ENCODE peak calls at places on chromosomes 5 and 9, in four cellular contexts. U is CD4-positive, alpha-beta T cell; K is fibroblast of pulmonary artery; Y is OCI-LY7. H is an unnamed sample.

GRCh38 chr9:119053070-119053469 is 316.2 kb downstream of the BRINP1 start:
- DNase-seq in U (no peak), K (no peak), Y (no peak), H (no peak)

GRCh38 chr9:113705306-113705937 is 170.7 kb upstream of the ZNF618 start:
- DNase-seq in U (no peak), K (no peak), Y (no peak), H (no peak)

GRCh38 chr5:96976-97640 is 5.1 kb downstream of the PLEKHG4B start:
- DNase-seq in U (no peak), K (no peak), Y (no peak), H (no peak)

GRCh38 chr9:125536184-125537152 is 170.5 kb downstream of the MAPKAP1 start:
- DNase-seq in U (no peak), K (no peak), Y (no peak), H (no peak)

GRCh38 chr5:98827161-98827560 is 53.7 kb downstream of the RGMB start:
- DNase-seq in U (no peak), K (peak), Y (peak), H (peak)

GRCh38 chr9:114281421-114282103 is 41.3 kb upstream of the ORM1 start:
- DNase-seq in U (no peak), K (peak), Y (no peak), H (no peak)

GRCh38 chr9:108103294-108103693 is 613.7 kb upstream of the KLF4 start:
- DNase-seq in U (no peak), K (no peak), Y (no peak), H (no peak)

GRCh38 chr9:21455320-21455719 is 15.1 kb downstream of the IFNA1 start:
- DNase-seq in U (no peak), K (peak), Y (peak), H (peak)

GRCh38 chr5:143985832-143986485 is 174.0 kb downstream of the HMHB1 start:
- DNase-seq in U (no peak), K (peak), Y (no peak), H (no peak)

GRCh38 chr9:110088099-110088498 is 119.9 kb downstream of the C9orf152 start:
- DNase-seq in U (no peak), K (peak), Y (peak), H (no peak)

GRCh38 chr5:155459889-155460500 is 446.4 kb downstream of the KIF4B start:
- DNase-seq in U (no peak), K (no peak), Y (no peak), H (no peak)

GRCh38 chr5:77232959-77233358 is 22.5 kb downstream of the PDE8B start:
- DNase-seq in U (no peak), K (no peak), Y (no peak), H (no peak)

GRCh38 chr5:58484505-58484904 is 6.7 kb upstream of the GAPT start:
- DNase-seq in U (no peak), K (no peak), Y (no peak), H (no peak)

GRCh38 chr5:134034326-134034725 is 29.6 kb upstream of the VDAC1 start:
- DNase-seq in U (no peak), K (no peak), Y (no peak), H (no peak)

GRCh38 chr5:1007681-1008450 is 736 bp upstream of the NKD2 start:
- DNase-seq in U (no peak), K (no peak), Y (no peak), H (no peak)

GRCh38 chr9:2570615-2571479 is 50.7 kb upstream of the VLDLR start:
- DNase-seq in U (no peak), K (peak), Y (no peak), H (peak)

GRCh38 chr5:171137768-171138540 is 171.1 kb upstream of the TLX3 start:
- DNase-seq in U (no peak), K (peak), Y (no peak), H (no peak)

GRCh38 chr9:75461188-75461587 is 372.9 kb downstream of the OSTF1 start:
- DNase-seq in U (no peak), K (no peak), Y (no peak), H (no peak)

GRCh38 chr5:16879191-16879590 is 56.9 kb downstream of the MYO10 start:
- DNase-seq in U (no peak), K (no peak), Y (no peak), H (no peak)

GRCh38 chr9:133904371-133905090 is 87.6 kb downstream of the VAV2 start:
- DNase-seq in U (no peak), K (no peak), Y (no peak), H (no peak)

GRCh38 chr5:94245608-94246007 is 372.8 kb downstream of the KIAA0825 start:
- DNase-seq in U (no peak), K (no peak), Y (no peak), H (no peak)

GRCh38 chr9:136944094-136944518 is 432 bp downstream of the FBXW5 start:
- DNase-seq in U (no peak), K (peak), Y (no peak), H (peak)

GRCh38 chr5:98483301-98483700 is 290.2 kb upstream of the RGMB start:
- DNase-seq in U (no peak), K (peak), Y (no peak), H (no peak)

GRCh38 chr5:135429326-135429725 is 17.8 kb downstream of the DCANP1 start:
- DNase-seq in U (no peak), K (peak), Y (no peak), H (no peak)

GRCh38 chr5:176389114-176389768 is 690 bp downstream of the HIGD2A start:
- DNase-seq in U (no peak), K (no peak), Y (no peak), H (no peak)

GRCh38 chr9:27653246-27653645 is 80.0 kb upstream of the C9orf72 start:
- DNase-seq in U (no peak), K (no peak), Y (no peak), H (no peak)

GRCh38 chr5:177446184-177447065 is at the start of gene PRR7:
- DNase-seq in U (peak), K (peak), Y (peak), H (peak)

GRCh38 chr9:125586173-125586512 is 120.9 kb downstream of the MAPKAP1 start:
- DNase-seq in U (no peak), K (no peak), Y (no peak), H (no peak)

GRCh38 chr5:134550271-134551214 is 25.1 kb downstream of the JADE2 start:
- DNase-seq in U (no peak), K (no peak), Y (no peak), H (no peak)

GRCh38 chr9:130017035-130017909 is 25.7 kb downstream of the FNBP1 start:
- DNase-seq in U (no peak), K (no peak), Y (no peak), H (no peak)

GRCh38 chr9:113929634-113930092 is 53.6 kb downstream of the ZNF618 start:
- DNase-seq in U (no peak), K (peak), Y (no peak), H (no peak)

GRCh38 chr9:112556497-112557085 is 70.0 kb downstream of the KIAA1958 start:
- DNase-seq in U (no peak), K (peak), Y (no peak), H (no peak)

GRCh38 chr5:58346001-58346400 is 113.9 kb downstream of the PLK2 start:
- DNase-seq in U (no peak), K (no peak), Y (no peak), H (no peak)

GRCh38 chr5:59793000-59793399 is 100.5 kb downstream of the PDE4D start:
- DNase-seq in U (no peak), K (peak), Y (no peak), H (no peak)

GRCh38 chr9:69932901-69933300 is 110.7 kb upstream of the MAMDC2 start:
- DNase-seq in U (no peak), K (peak), Y (peak), H (no peak)

GRCh38 chr9:101711330-101711941 is 27.0 kb downstream of the GRIN3A start:
- DNase-seq in U (no peak), K (no peak), Y (peak), H (peak)
- TF ChIP-seq CTCF in U (peak), K (peak), Y (peak), H (peak)

GRCh38 chr9:132645711-132646110 is 24.1 kb downstream of the DDX31 start:
- DNase-seq in U (no peak), K (no peak), Y (no peak), H (no peak)

GRCh38 chr9:132641216-132641615 is 28.6 kb downstream of the DDX31 start:
- DNase-seq in U (no peak), K (no peak), Y (no peak), H (no peak)

GRCh38 chr9:132645306-132645705 is 24.5 kb downstream of the DDX31 start:
- DNase-seq in U (no peak), K (no peak), Y (no peak), H (no peak)

GRCh38 chr9:132646726-132647125 is 23.1 kb downstream of the DDX31 start:
- DNase-seq in U (no peak), K (no peak), Y (no peak), H (no peak)

GRCh38 chr9:132644251-132644650 is 25.5 kb downstream of the DDX31 start:
- DNase-seq in U (no peak), K (no peak), Y (peak), H (no peak)
- TF ChIP-seq CTCF in U (no peak), K (peak), Y (peak), H (no peak)

DNA sequence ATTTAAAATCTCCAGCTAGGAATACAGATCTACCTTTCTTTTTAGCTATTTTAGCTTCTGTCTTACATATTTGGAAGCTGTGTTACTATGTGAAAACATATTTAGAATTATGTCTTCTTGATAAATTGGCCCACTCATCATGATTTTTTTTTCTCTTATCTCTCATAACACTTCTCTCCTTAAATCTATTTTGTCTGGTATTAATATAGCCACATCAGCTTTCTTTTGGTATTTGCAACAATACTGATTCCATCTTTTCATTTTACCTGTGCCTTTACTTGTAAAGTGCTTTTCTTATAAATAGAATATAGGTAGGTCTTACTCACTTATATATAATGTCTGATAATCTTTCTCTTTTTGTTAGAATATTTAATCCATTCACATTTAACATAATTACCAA is 19.6 kb downstream of the PJA2 start:
- DNase-seq in U (no peak), K (no peak), Y (no peak), H (no peak)
- TF ChIP-seq CTCF in U (no peak), K (no peak), Y (no peak), H (no peak)

DNA sequence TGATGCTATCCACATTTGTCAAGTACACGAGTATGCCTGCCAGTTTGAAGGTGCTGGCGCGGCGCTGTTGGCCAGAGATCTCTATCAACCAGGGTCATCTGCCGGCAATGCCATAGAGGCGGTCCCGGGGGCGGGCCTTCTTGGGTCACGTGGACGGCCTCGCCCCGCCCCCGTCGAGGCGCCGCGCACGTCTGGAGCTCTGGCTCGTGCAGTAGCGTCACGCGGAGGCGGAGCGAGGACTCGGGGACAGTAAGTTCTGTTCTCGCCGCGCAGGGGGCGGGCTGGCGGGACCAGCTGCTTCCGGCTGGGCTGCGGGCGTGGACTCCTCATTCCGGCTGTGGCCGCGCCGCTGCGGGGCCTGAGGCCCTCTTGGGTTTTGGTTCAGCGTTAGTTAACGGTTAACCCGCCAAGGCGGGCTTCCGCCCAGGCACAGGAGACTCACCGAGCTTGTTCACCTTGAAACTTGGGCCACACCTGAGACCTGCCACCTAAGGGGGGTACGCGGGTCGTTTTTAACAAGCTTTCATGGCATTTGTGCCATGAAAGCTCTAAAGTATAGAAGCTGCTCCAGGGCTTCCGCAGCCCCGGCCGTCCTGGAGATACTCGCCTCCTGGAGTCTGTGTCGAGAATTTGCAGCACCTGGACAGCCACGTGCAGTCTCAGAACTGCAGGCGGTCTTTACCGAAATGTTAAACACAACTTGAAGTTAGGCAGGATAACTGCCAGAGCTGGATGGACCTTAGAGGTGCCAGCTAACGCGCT is at the start of gene RFESD:
- DNase-seq in U (peak), K (peak), Y (peak), H (peak)
- TF ChIP-seq CTCF in U (no peak), K (no peak), Y (peak), H (no peak)

GRCh38 chr9:86997158-86997557 is 49.9 kb upstream of the GAS1 start:
- DNase-seq in U (no peak), K (peak), Y (no peak), H (no peak)

GRCh38 chr9:86994231-86994630 is 46.9 kb upstream of the GAS1 start:
- DNase-seq in U (no peak), K (no peak), Y (no peak), H (no peak)

GRCh38 chr9:86997961-86998360 is 50.7 kb upstream of the GAS1 start:
- DNase-seq in U (no peak), K (no peak), Y (no peak), H (no peak)

GRCh38 chr9:86990276-86990675 is 43.0 kb upstream of the GAS1 start:
- DNase-seq in U (no peak), K (peak), Y (no peak), H (no peak)

GRCh38 chr9:86993830-86994229 is 46.5 kb upstream of the GAS1 start:
- DNase-seq in U (no peak), K (no peak), Y (no peak), H (no peak)
- TF ChIP-seq CTCF in U (no peak), K (no peak), Y (no peak), H (no peak)

DNA sequence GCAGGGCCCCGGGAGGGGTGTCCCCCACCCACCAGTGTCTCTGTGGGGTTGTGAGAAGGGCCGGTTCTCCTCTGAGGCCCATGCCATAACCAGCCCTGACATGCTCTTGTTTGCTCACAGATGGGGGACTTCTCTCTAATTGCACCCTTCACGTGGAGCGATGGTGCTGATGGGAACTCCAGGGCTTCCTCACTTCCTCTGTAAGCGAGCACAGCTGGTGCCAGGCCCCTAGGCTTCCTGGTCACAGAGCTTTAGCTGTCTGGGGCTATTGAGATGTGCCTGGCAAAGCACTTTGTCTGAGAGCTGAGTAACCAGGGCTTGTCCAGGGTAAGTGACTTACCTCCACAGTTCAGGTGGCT is 36.4 kb downstream of the PHF2 start:
- DNase-seq in U (no peak), K (no peak), Y (peak), H (no peak)
- TF ChIP-seq CTCF in U (no peak), K (no peak), Y (no peak), H (no peak)

GRCh38 chr9:96607971-96608370 is 11.7 kb downstream of the CDC14B start:
- DNase-seq in U (no peak), K (no peak), Y (no peak), H (no peak)
- TF ChIP-seq CTCF in U (no peak), K (no peak), Y (no peak), H (no peak)

DNA sequence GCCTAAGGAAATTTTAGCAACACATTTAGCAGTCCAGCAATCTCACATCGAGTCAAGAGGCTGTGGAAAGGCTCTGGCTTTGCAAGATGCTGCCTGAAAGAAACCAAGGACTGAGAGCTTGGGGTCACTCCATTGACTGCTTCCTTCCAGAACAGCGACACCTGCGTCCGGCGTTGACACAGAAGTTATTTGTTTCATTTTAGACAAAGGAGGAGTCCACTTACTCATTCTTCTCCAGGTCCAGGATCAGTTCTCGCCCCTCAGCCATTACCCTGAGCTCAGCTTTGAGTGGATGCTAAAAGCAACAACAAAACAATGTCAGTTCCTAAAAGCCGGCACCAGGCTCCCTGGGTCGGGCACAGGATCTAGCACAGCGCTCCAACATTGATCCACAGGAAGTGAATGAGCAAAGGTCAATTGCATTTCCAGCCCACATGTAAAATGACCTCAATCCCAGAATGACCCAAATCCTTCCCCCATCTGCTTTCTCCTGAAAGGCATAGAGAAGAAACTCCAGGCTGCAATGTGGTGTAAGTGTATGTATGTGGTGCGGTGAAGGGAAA is 11.3 kb downstream of the ADAM19 start:
- DNase-seq in U (no peak), K (peak), Y (no peak), H (no peak)
- TF ChIP-seq CTCF in U (no peak), K (peak), Y (peak), H (peak)

DNA sequence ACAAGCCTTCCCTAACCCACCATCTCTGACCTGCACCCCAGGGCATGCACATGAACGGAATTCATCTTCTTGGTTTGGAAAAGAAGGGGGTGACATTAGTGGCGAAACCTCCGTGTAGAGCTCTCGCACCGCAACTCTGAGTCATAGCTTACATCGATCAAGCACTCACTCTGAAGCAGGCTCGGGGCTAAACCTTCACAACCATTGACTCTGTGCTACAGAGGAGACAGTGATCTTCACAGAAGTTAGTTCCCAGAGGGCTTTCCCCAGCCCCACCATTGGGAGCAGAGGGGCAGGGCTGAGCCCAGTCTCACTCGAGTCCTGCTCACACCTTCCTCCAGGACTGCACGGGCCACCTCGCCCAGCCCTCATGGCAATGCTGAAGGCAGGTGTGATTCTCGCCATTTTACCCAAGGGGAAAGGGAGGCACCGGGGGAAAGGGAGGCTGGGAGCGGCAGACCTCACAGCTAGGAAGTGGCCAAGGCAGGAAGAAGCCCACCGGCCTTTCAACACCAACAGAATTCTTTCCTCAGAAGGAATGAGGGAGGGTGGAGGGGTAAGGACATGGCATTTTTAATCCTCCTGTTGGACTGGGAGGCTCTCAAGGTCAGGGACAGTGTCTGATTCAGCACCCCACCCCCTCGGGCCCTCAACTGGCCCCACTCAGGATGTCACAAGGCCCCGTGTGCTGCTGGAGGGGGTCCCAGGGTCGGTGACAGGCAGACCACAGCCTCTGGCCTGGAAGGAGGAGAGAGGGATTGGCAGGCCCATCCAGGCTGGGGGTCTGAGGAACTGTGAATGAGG is 25.9 kb upstream of the IL17B start:
- DNase-seq in U (no peak), K (no peak), Y (no peak), H (no peak)
- TF ChIP-seq CTCF in U (no peak), K (no peak), Y (no peak), H (no peak)

H was measured in GM13976.